ENCODE peak calls at places on chromosomes 13 and 19, in four cellular contexts. S is kidney, N is fibroblast of lung, X is psoas muscle. Z is an unnamed sample. For H3K4me1, the result is how much of the 10 kb centered on the place peaks cover.

GRCh38 chr13:35723820-35724219 is 247.3 kb upstream of the MAB21L1 start:
- DNase-seq in S (no peak), N (no peak), X (peak), Z (no peak)

GRCh38 chr13:110645750-110646149 is 30.4 kb downstream of the NAXD start:
- DNase-seq in S (peak), N (no peak), X (no peak), Z (no peak)

GRCh38 chr13:75547917-75548316 is 1.7 kb upstream of the UCHL3 start:
- DNase-seq in S (no peak), N (no peak), X (no peak), Z (no peak)

GRCh38 chr13:24660023-24660806 is 20.0 kb upstream of the ATP12A start:
- DNase-seq in S (no peak), N (no peak), X (no peak), Z (no peak)

GRCh38 chr19:1602091-1602707 is 3.1 kb downstream of the UQCR11 start:
- DNase-seq in S (no peak), N (no peak), X (no peak), Z (no peak)

GRCh38 chr13:47499358-47500150 is 501.5 kb downstream of the SUCLA2 start:
- DNase-seq in S (no peak), N (peak), X (no peak), Z (no peak)

GRCh38 chr19:35373492-35373891 is 2.6 kb downstream of the GPR42 start:
- DNase-seq in S (no peak), N (no peak), X (no peak), Z (no peak)

GRCh38 chr19:1221141-1221903 is 15.7 kb downstream of the STK11 start:
- DNase-seq in S (no peak), N (peak), X (peak), Z (peak)

GRCh38 chr13:104799152-104799551 is 1732.9 kb upstream of the SLC10A2 start:
- DNase-seq in S (no peak), N (no peak), X (no peak), Z (no peak)

GRCh38 chr19:56639217-56639616 is 3.7 kb upstream of the SMIM17 start:
- DNase-seq in S (no peak), N (peak), X (no peak), Z (no peak)

GRCh38 chr19:28980236-28980868 is 232.6 kb downstream of the UQCRFS1 start:
- DNase-seq in S (no peak), N (no peak), X (no peak), Z (no peak)

GRCh38 chr13:99980201-99981114 is 1.1 kb upstream of the ZIC2 start:
- DNase-seq in S (peak), N (peak), X (peak), Z (peak)

GRCh38 chr13:75460644-75461043 is 21.3 kb downstream of the TBC1D4 start:
- DNase-seq in S (no peak), N (no peak), X (no peak), Z (no peak)

GRCh38 chr13:77492982-77493381 is 42.5 kb upstream of the SCEL start:
- DNase-seq in S (no peak), N (peak), X (no peak), Z (no peak)

GRCh38 chr19:52494518-52494917 is 33.0 kb upstream of the ZNF808 start:
- DNase-seq in S (no peak), N (no peak), X (no peak), Z (no peak)

GRCh38 chr13:85236431-85236830 is 562.8 kb downstream of the SLITRK6 start:
- DNase-seq in S (no peak), N (peak), X (no peak), Z (no peak)

GRCh38 chr19:39405930-39406655 is 554 bp upstream of the ZFP36 start:
- DNase-seq in S (peak), N (no peak), X (peak), Z (no peak)

GRCh38 chr19:15374796-15375440 is 4.7 kb downstream of the AKAP8 start:
- DNase-seq in S (peak), N (no peak), X (peak), Z (peak)

GRCh38 chr13:66660013-66660804 is 569.9 kb downstream of the PCDH9 start:
- DNase-seq in S (no peak), N (peak), X (no peak), Z (no peak)

GRCh38 chr19:42323852-42324654 is 1.4 kb upstream of the MEGF8 start:
- DNase-seq in S (no peak), N (no peak), X (no peak), Z (peak)

GRCh38 chr13:103325675-103326074 is 259.5 kb upstream of the SLC10A2 start:
- DNase-seq in S (no peak), N (no peak), X (no peak), Z (no peak)

GRCh38 chr19:48635966-48636858 is 967 bp downstream of the DBP start:
- DNase-seq in S (peak), N (no peak), X (no peak), Z (no peak)

GRCh38 chr13:33204130-33204927 is 81.2 kb downstream of the STARD13 start:
- DNase-seq in S (no peak), N (peak), X (peak), Z (peak)

GRCh38 chr13:82344867-82345266 is 1537.4 kb downstream of the SLITRK1 start:
- DNase-seq in S (no peak), N (no peak), X (no peak), Z (no peak)

GRCh38 chr19:49492573-49493411 is 3.4 kb upstream of the RPS11 start:
- DNase-seq in S (no peak), N (peak), X (no peak), Z (no peak)

GRCh38 chr13:44744880-44745633 is 168.9 kb upstream of the TSC22D1 start:
- DNase-seq in S (no peak), N (no peak), X (no peak), Z (no peak)

GRCh38 chr19:47215581-47215980 is 15.4 kb downstream of the BBC3 start:
- DNase-seq in S (no peak), N (no peak), X (no peak), Z (no peak)

GRCh38 chr19:51422053-51422448 is 4.6 kb upstream of the SIGLEC10 start:
- DNase-seq in S (peak), N (peak), X (peak), Z (peak)

GRCh38 chr13:95652821-95653220 is 8.3 kb upstream of the DZIP1 start:
- DNase-seq in S (no peak), N (no peak), X (no peak), Z (no peak)

GRCh38 chr13:51552027-51552426 is 32.2 kb upstream of the WDFY2 start:
- DNase-seq in S (no peak), N (no peak), X (no peak), Z (no peak)

GRCh38 chr13:94308808-94309207 is 170.7 kb downstream of the DCT start:
- DNase-seq in S (no peak), N (no peak), X (no peak), Z (no peak)

GRCh38 chr13:40389081-40389641 is 277.3 kb downstream of the FOXO1 start:
- DNase-seq in S (no peak), N (no peak), X (no peak), Z (no peak)

GRCh38 chr19:43777163-43777700 is 3.5 kb downstream of the KCNN4 start:
- DNase-seq in S (no peak), N (no peak), X (no peak), Z (no peak)
- H3K4me1 ChIP-seq in S (under half), N (under half), X (under half), Z (under half)

DNA sequence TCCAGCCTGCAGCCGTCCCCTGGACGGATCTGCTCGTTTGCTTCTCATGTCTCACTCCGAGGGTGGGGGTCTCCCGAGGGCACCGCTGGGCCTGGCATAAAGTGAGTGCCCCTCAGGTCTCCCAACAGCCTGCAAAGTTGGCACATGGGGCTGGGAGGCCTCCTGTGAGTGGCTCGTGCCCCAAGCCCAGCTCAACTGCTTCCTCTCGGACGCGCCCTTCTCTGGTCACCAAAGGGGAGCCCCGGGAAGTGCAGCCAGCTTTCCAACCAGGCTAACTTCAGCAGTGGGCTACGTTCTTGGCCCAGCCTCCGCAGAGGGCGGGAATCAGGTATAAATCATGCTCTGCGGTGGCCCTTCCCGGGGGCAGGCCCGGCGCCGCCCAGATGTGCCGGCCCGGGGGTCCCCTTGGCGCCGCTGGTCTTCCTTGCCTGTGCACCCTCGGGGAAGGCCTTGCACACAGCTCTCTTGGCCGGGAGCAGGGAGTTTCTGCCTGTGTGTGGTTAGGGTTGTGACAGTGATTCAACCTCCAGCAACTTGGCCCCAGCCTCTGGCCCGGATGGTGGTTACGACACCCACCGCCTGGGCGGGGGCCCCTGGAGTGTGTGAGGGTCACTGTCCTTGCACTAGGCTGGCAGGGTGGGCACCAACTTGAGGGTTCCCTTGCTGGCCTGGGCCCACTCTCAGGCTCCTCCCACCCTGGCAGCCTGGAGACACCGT is 20.7 kb downstream of the CEBPG start:
- DNase-seq in S (peak), N (peak), X (peak), Z (no peak)
- H3K4me1 ChIP-seq in S (under half), N (under half), X (half or more), Z (under half)

DNA sequence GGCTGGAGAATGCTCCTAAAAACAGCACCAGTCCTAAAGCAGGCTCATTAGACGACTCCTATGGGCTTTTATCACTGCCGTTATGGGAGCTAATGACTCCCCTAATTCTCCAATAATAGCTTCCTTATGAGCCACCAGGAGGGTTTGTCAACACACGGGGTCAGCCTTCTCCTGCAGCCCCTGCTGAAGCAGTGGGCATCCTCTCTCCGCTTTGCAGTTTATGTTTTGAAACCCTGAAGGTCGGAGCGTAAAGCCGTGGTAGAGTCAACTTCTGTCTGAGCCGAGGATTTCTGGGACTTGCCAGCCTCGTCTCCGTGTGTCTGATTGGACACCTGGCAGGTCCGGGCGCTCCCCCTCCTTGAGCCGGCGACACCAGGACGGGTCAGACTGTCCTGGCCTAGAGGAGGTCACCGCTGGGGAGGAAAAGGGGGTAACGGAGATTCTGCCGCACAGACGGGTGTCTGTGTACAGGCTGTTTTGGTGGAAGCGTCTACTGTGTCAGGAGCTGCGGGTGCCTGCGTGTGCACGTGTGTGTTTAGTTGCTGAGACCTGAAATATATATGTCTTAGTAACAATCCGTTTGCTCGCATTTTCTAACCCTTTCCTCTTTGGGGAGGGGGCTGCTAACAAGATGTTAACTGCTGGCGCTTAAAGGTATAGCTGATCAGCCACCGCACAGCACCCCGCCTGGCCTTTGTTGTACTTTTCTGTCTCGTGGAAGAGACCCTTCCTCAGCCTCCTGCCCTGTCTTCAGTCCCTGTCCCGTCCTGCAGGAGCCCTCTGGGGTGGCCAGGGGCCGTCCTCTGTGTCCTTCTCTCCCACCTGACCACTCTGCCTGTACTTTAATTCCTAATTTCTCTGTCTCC is 1.9 kb downstream of the KDM4B start:
- DNase-seq in S (no peak), N (peak), X (no peak), Z (no peak)
- H3K4me1 ChIP-seq in S (under half), N (under half), X (half or more), Z (under half)

GRCh38 chr19:19461306-19461670 is 54.1 kb downstream of the TSSK6 start:
- DNase-seq in S (no peak), N (no peak), X (no peak), Z (no peak)

GRCh38 chr19:19463348-19464117 is 51.8 kb downstream of the TSSK6 start:
- DNase-seq in S (peak), N (peak), X (peak), Z (peak)

GRCh38 chr19:19460258-19460731 is 54.8 kb downstream of the GATAD2A start:
- DNase-seq in S (peak), N (no peak), X (no peak), Z (no peak)

GRCh38 chr19:19460761-19461265 is 54.5 kb downstream of the TSSK6 start:
- DNase-seq in S (peak), N (no peak), X (peak), Z (peak)

DNA sequence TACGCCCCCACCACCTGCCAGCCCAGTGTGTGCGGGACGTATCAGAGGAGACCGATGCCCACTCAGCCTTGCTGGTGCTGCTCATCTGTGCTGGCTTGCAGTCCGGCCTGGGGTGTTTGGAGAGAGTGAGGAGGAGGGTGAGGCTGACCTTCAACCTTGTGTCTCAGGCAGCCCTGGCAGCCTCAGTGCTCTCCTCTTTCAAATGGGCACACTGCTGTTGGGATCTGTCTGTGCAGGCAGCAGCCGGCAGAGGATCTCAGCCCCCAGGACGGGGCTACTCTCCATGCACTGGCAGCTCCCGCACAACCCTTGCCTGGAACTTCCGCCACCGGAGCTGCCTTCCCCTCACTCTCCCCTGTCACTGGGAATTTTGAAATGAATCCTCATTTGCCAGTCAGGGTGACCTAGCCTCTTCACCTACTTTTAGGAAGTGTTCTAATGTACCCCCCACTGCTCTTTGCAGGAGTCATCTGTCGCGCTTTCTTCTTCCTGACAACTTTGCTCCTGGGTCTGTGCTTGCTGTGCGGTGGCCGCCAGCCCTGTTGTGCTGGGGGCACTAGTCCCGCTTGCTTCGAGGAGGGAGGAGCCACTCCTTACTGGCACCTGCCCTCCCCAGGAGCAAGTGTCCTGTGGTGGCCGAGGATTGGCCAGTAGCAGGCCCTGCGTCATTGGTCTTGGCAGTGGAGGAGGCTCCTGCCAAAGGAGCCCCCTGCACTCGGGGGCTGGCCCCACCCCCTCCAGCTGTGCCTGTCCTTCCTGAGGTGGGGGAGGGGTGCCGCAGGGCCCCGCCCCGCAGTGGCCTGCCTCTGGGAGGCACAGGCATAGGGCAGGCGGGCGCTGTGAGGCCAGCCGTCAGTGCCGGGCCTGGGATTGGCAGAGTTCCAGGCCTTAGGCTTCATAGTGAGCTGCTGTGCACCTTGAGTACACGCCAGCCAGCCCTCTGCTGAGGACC is 53.4 kb downstream of the TSSK6 start:
- DNase-seq in S (peak), N (peak), X (peak), Z (peak)
- H3K4me1 ChIP-seq in S (half or more), N (half or more), X (half or more), Z (half or more)

GRCh38 chr19:13066933-13067831 is 35.5 kb downstream of the LYL1 start:
- DNase-seq in S (no peak), N (no peak), X (no peak), Z (no peak)
- H3K4me1 ChIP-seq in S (under half), N (under half), X (half or more), Z (half or more)